ENCODE peak calls at places on chromosome 3, in seven cellular contexts. N, I, K, Q, B, H and Y are unnamed samples.

GRCh38 chr3:184807549-184807948 is 4.4 kb upstream of the VPS8 start:
- DNase-seq in H (no peak), B (no peak), N (no peak), I (no peak), K (no peak), Q (no peak), Y (no peak)

GRCh38 chr3:117103645-117104044 is 394.1 kb downstream of the TUSC7 start:
- DNase-seq in H (no peak), I (no peak), K (no peak), Q (no peak), B (peak; percentile 24), N (no peak), Y (no peak)

GRCh38 chr3:190912736-190913135 is 50.2 kb upstream of the GMNC start:
- DNase-seq in I (peak; percentile 69), B (no peak), N (no peak), K (no peak), Q (no peak), H (no peak), Y (no peak)

GRCh38 chr3:31106204-31106603 is 211.7 kb upstream of the GADL1 start:
- DNase-seq in N (no peak), H (no peak), B (peak; percentile 90), K (no peak), Q (no peak), I (peak; percentile 14), Y (no peak)

GRCh38 chr3:13006216-13006990 is 66.8 kb downstream of the IQSEC1 start:
- DNase-seq in N (no peak), I (no peak), Q (no peak), K (no peak), B (no peak), H (no peak), Y (peak; percentile 38)

GRCh38 chr3:42763023-42763422 is 10.0 kb downstream of the CCDC13 start:
- DNase-seq in N (no peak), I (no peak), B (no peak), H (no peak), K (no peak), Q (no peak), Y (no peak)

GRCh38 chr3:174882789-174883188 is 23.7 kb downstream of the NAALADL2 start:
- DNase-seq in I (no peak), B (no peak), K (no peak), Q (no peak), N (no peak), H (no peak), Y (no peak)

GRCh38 chr3:50610181-50610971 is 1.2 kb downstream of the CISH start:
- DNase-seq in Q (no peak), K (no peak), H (peak; percentile 22), B (no peak), N (no peak), I (no peak), Y (no peak)

GRCh38 chr3:29406433-29406832 is 125.6 kb downstream of the RBMS3 start:
- DNase-seq in N (no peak), Q (no peak), K (no peak), I (no peak), B (no peak), H (no peak), Y (no peak)

GRCh38 chr3:28247286-28247685 is 5.9 kb downstream of the CMC1 start:
- DNase-seq in Q (no peak), H (no peak), I (no peak), K (no peak), B (no peak), N (no peak), Y (no peak)

GRCh38 chr3:178155521-178155920 is 380.7 kb upstream of the KCNMB2 start:
- DNase-seq in H (no peak), K (no peak), N (no peak), B (no peak), Q (no peak), I (peak; percentile 29), Y (no peak)

GRCh38 chr3:125187599-125187910 is 25.0 kb downstream of the SLC12A8 start:
- DNase-seq in B (no peak), I (no peak), N (no peak), H (no peak), Q (no peak), K (no peak), Y (no peak)

GRCh38 chr3:107985496-107985895 is 105.3 kb downstream of the CD47 start:
- DNase-seq in K (no peak), N (no peak), H (no peak), I (peak; percentile 12), Q (no peak), B (no peak), Y (peak; percentile 53)

GRCh38 chr3:25856902-25857518 is 67.1 kb downstream of the OXSM start:
- DNase-seq in N (no peak), Q (no peak), H (no peak), K (no peak), B (peak; percentile 63), I (peak; percentile 22), Y (no peak)

GRCh38 chr3:115685097-115685496 is 61.8 kb downstream of the GAP43 start:
- DNase-seq in K (no peak), N (no peak), B (no peak), I (no peak), H (no peak), Q (no peak), Y (no peak)

GRCh38 chr3:188240189-188240981 is 86.4 kb downstream of the LPP start:
- DNase-seq in Q (no peak), N (no peak), B (no peak), H (no peak), I (no peak), K (no peak), Y (no peak)

GRCh38 chr3:106829206-106829605 is 548.0 kb upstream of the CCDC54 start:
- DNase-seq in Q (no peak), H (no peak), B (peak; percentile 57), I (no peak), K (no peak), N (no peak), Y (no peak)

GRCh38 chr3:131142580-131142979 is 115.9 kb downstream of the NEK11 start:
- DNase-seq in Q (no peak), B (peak; percentile 3), I (peak; percentile 68), K (no peak), N (no peak), H (no peak), Y (no peak)

GRCh38 chr3:127065561-127066270 is 82.8 kb downstream of the PLXNA1 start:
- DNase-seq in H (no peak), B (peak; percentile 84), I (no peak), N (no peak), K (no peak), Q (no peak), Y (no peak)

GRCh38 chr3:46102059-46102779 is 74.9 kb upstream of the XCR1 start:
- DNase-seq in H (no peak), B (no peak), N (no peak), Q (no peak), I (no peak), K (no peak), Y (no peak)

GRCh38 chr3:137012097-137012501 is 54.3 kb downstream of the IL20RB start:
- DNase-seq in Q (no peak), I (no peak), K (no peak), H (no peak), N (no peak), B (peak; percentile 95), Y (no peak)

GRCh38 chr3:40780801-40781406 is 256.1 kb downstream of the ZNF621 start:
- DNase-seq in Q (no peak), I (peak; percentile 75), B (peak; percentile 48), N (no peak), K (no peak), H (peak; percentile 55), Y (peak; percentile 77)

GRCh38 chr3:131526801-131527347 is 24.1 kb upstream of the MRPL3 start:
- DNase-seq in Q (no peak), K (no peak), N (no peak), B (peak; percentile 50), H (peak; percentile 38), I (no peak), Y (peak; percentile 81)